ENCODE peak calls at places on chromosomes 5 and 9, in six cellular contexts. Y, W, P, D, F and V are unnamed samples.

GRCh38 chr9:6764570-6765334 is 7.0 kb downstream of the KDM4C start:
- DNase-seq in Y (no peak), W (no peak), P (no peak), D (no peak), F (no peak), V (no peak)

GRCh38 chr5:142512680-142513042 is 173.2 kb downstream of the FGF1 start:
- DNase-seq in Y (no peak), W (peak; percentile 62), P (no peak), D (peak; percentile 82), F (no peak), V (no peak)

GRCh38 chr5:67515020-67515689 is 318.6 kb upstream of the CD180 start:
- DNase-seq in Y (no peak), W (no peak), P (no peak), D (no peak), F (no peak), V (no peak)

GRCh38 chr9:2755285-2755684 is 38.0 kb downstream of the KCNV2 start:
- DNase-seq in Y (no peak), W (no peak), P (no peak), D (no peak), F (no peak), V (no peak)

GRCh38 chr5:28766565-28767158 is 1728.3 kb upstream of the CDH9 start:
- DNase-seq in Y (no peak), W (peak; percentile 21), P (no peak), D (peak; percentile 23), F (no peak), V (no peak)

GRCh38 chr5:135737701-135738563 is 96.5 kb upstream of the SLC25A48 start:
- DNase-seq in Y (no peak), W (no peak), P (peak; percentile 10), D (no peak), F (no peak), V (no peak)

GRCh38 chr9:133571491-133571890 is 37.0 kb downstream of the ADAMTSL2 start:
- DNase-seq in Y (peak; percentile 43), W (no peak), P (no peak), D (no peak), F (no peak), V (no peak)

GRCh38 chr5:147188200-147189108 is 46.4 kb upstream of the STK32A start:
- DNase-seq in Y (peak; percentile 57), W (peak; percentile 59), P (peak; percentile 58), D (peak; percentile 29), F (peak; percentile 78), V (no peak)

GRCh38 chr5:168365581-168366081 is 74.2 kb downstream of the WWC1 start:
- DNase-seq in Y (peak; percentile 58), W (peak; percentile 58), P (peak; percentile 73), D (peak; percentile 88), F (peak; percentile 69), V (no peak)

GRCh38 chr9:23638837-23639426 is 187.1 kb downstream of the ELAVL2 start:
- DNase-seq in Y (no peak), W (no peak), P (no peak), D (no peak), F (no peak), V (no peak)

GRCh38 chr9:109248133-109248581 is 72.7 kb downstream of the EPB41L4B start:
- DNase-seq in Y (no peak), W (peak; percentile 57), P (no peak), D (no peak), F (peak; percentile 93), V (no peak)

GRCh38 chr5:77628840-77629552 is 9.5 kb downstream of the OTP start:
- DNase-seq in Y (no peak), W (no peak), P (no peak), D (no peak), F (no peak), V (no peak)

GRCh38 chr5:72268753-72269410 is 51.2 kb downstream of the MRPS27 start:
- DNase-seq in Y (peak; percentile 58), W (peak; percentile 43), P (peak; percentile 62), D (peak; percentile 61), F (peak; percentile 50), V (no peak)

GRCh38 chr5:59766394-59766793 is 127.1 kb downstream of the PDE4D start:
- DNase-seq in Y (peak; percentile 59), W (no peak), P (peak; percentile 37), D (no peak), F (peak; percentile 32), V (no peak)

GRCh38 chr9:20618361-20618799 is 3.9 kb downstream of the MLLT3 start:
- DNase-seq in Y (no peak), W (peak; percentile 77), P (peak; percentile 73), D (no peak), F (peak; percentile 79), V (no peak)

GRCh38 chr9:108225371-108225905 is 630.3 kb downstream of the ACTL7B start:
- DNase-seq in Y (no peak), W (no peak), P (no peak), D (no peak), F (no peak), V (no peak)

GRCh38 chr9:130473009-130473408 is 28.2 kb downstream of the ASS1 start:
- DNase-seq in Y (peak; percentile 1), W (no peak), P (no peak), D (no peak), F (no peak), V (no peak)

GRCh38 chr5:7269591-7270274 is 126.2 kb upstream of the ADCY2 start:
- DNase-seq in Y (no peak), W (no peak), P (no peak), D (no peak), F (no peak), V (no peak)

GRCh38 chr5:157855404-157855994 is 3.4 kb downstream of the CLINT1 start:
- DNase-seq in Y (peak; percentile 76), W (peak; percentile 67), P (peak; percentile 72), D (peak; percentile 10), F (peak; percentile 58), V (no peak)

GRCh38 chr5:114435885-114436299 is 74.0 kb downstream of the KCNN2 start:
- DNase-seq in Y (no peak), W (no peak), P (no peak), D (no peak), F (no peak), V (no peak)

GRCh38 chr9:122821278-122821952 is 7.0 kb downstream of the PDCL start:
- DNase-seq in Y (peak; percentile 65), W (peak; percentile 62), P (peak; percentile 44), D (no peak), F (peak; percentile 52), V (no peak)

GRCh38 chr5:56475689-56476486 is 242.8 kb upstream of the ANKRD55 start:
- DNase-seq in Y (no peak), W (peak; percentile 50), P (no peak), D (no peak), F (no peak), V (no peak)

GRCh38 chr9:133708770-133709611 is 29.2 kb downstream of the SARDH start:
- DNase-seq in Y (peak; percentile 47), W (no peak), P (no peak), D (no peak), F (no peak), V (no peak)

GRCh38 chr9:33023661-33024060 is 1.4 kb upstream of the DNAJA1 start:
- DNase-seq in Y (no peak), W (no peak), P (no peak), D (no peak), F (no peak), V (no peak)

GRCh38 chr9:33024966-33025571 is at the start of gene DNAJA1:
- DNase-seq in Y (peak; percentile 98), W (peak; percentile 91), P (peak; percentile 95), D (peak; percentile 89), F (peak; percentile 95), V (peak; percentile 93)

GRCh38 chr9:33024126-33024965 is 727 bp upstream of the DNAJA1 start:
- DNase-seq in Y (peak; percentile 72), W (peak; percentile 22), P (peak; percentile 32), D (no peak), F (no peak), V (no peak)

GRCh38 chr9:33022303-33022702 is 2.8 kb upstream of the DNAJA1 start:
- DNase-seq in Y (no peak), W (no peak), P (no peak), D (no peak), F (no peak), V (no peak)

GRCh38 chr9:33022755-33023154 is 2.3 kb upstream of the DNAJA1 start:
- DNase-seq in Y (no peak), W (no peak), P (no peak), D (no peak), F (no peak), V (no peak)
- H3K27ac ChIP-seq in Y (no peak overlapping the region), W (no peak overlapping the region), P (no peak overlapping the region), D (no peak overlapping the region), F (no peak overlapping the region), V (no peak overlapping the region)

DNA sequence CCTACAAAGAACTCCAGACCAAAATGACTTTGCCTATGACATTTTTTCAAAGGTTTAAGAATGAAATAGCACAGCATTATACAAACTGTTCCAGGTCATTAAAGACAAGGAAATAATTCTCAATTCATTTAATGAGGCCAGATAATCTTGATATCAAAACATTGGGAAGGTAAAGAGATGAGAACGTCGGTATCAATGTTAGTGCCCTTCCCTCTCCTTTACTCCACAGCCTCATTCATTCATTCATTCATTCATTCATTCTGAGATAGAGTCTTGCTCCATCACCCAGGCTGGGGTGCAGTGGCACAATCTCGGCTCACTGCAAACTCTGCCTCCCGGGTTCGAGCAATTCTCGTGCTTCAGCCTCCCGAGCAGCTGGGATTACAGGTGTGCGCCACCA is 64.0 kb downstream of the NACC2 start:
- DNase-seq in Y (no peak), W (no peak), P (no peak), D (no peak), F (no peak), V (no peak)
- H3K27me3 ChIP-seq in Y (no peaks in the 10 kb centered on the region), W (no peaks in the 10 kb centered on the region), P (no peaks in the 10 kb centered on the region), D (no peaks in the 10 kb centered on the region), F (no peaks in the 10 kb centered on the region), V (no peaks in the 10 kb centered on the region)

DNA sequence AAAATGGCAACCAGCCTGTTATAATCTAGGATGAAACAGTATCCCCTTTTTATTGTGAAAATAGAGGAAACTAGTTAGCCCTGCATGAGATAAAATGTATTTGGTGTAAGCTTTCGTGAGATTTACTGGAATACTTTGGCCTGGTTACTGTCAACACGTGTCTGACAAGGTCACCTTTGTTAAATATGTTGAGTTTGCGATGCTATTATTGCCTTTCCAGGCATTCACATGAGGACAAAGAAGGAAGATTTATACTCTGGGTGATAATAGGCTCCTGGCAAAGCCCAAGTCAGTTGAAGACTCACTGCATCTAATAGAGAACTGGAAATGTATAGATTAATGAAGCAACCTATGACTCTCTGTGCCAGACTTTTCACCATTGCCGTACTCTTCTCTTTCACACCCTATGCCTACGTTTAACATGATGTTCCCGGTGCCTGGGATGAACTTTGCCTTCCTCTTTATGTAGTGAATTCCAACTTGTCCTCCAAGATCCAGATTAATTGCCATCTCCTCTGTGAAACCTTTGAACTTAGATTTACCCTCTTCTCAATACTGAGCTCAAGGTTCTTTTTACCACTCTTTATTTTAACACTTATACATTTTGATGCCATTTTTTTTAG is 33.8 kb downstream of the ITGA2 start:
- DNase-seq in Y (no peak), W (no peak), P (no peak), D (no peak), F (no peak), V (no peak)
- H3K27ac ChIP-seq in Y (no peak overlapping the region), W (peak overlapping the region; percentile 84), P (no peak overlapping the region), D (peak overlapping the region; percentile 60), F (no peak overlapping the region), V (peak overlapping the region; percentile 75)

DNA sequence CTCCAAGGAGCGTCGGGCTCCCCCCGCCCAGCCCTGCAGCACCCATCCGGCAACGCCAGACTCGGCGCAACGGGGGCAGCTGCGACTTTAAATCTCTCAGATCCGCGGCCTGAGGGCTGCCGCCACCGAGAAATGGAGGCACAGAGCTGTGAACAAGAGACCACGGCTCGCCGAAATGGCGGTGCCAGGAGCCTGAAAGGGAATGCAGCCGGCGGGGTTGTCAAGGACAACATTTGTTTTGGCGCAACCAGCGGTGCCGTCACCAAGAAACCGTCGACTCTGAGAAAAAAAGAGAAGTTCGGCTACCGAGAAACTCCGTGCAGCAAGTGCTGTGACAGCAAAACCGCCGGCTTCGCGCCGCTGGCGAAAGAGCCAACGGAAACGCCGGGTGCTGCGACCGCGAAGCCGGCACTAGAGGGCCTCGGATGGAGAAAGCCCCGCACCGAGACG is 2.1 kb upstream of the ANXA2R start:
- DNase-seq in Y (peak; percentile 92), W (peak; percentile 69), P (peak; percentile 68), D (peak; percentile 81), F (peak; percentile 82), V (peak; percentile 51)
- H3K27me3 ChIP-seq in Y (no peaks in the 10 kb centered on the region), W (no peaks in the 10 kb centered on the region), P (no peaks in the 10 kb centered on the region), D (no peaks in the 10 kb centered on the region), F (no peaks in the 10 kb centered on the region), V (peaks cover 56% of the 10 kb centered on the region)